ENCODE peak calls at places on chromosome 10, in six cellular contexts. J is fibroblast of the conjunctiva; B is activated naive CD8-positive, alpha-beta T cell treated with anti-CD3 and anti-CD28 coated beads, Interleukin-2, amount 50 U/mL, for 24 hours; A is B cell; R is DMS 273 treated with DMSO at 0.1 percent for 48 hours; Z is activated CD4-positive, alpha-beta T cell treated with anti-CD3 and anti-CD28 coated beads, Interleukin-2, amount 50 U/mL, for 4 hours. Q is an unnamed sample.

GRCh38 chr10:110815354-110816004 is 56.2 kb upstream of the PDCD4 start:
- DNase-seq in B (no peak), J (no peak), A (no peak), R (no peak), Z (no peak), Q (no peak)

GRCh38 chr10:11469575-11470391 is 141.7 kb downstream of the USP6NL start:
- DNase-seq in B (no peak), Z (no peak), J (no peak), R (no peak), A (no peak), Q (no peak)

GRCh38 chr10:97117372-97117771 is 68.4 kb downstream of the SLIT1 start:
- DNase-seq in J (no peak), B (peak; percentile 7), A (no peak), Z (no peak), R (no peak), Q (no peak)

GRCh38 chr10:100362570-100363496 is 15.8 kb downstream of the SCD start:
- DNase-seq in A (no peak), B (no peak), R (no peak), Z (no peak), J (no peak), Q (no peak)

GRCh38 chr10:91162495-91163268 is 57.8 kb upstream of the PCGF5 start:
- DNase-seq in R (no peak), B (peak; percentile 67), Z (peak; percentile 74), J (peak; percentile 16), A (peak; percentile 82), Q (peak; percentile 17)

GRCh38 chr10:42969147-42969546 is 107.7 kb upstream of the RET start:
- DNase-seq in Z (no peak), A (no peak), J (no peak), R (no peak), B (no peak), Q (no peak)

GRCh38 chr10:35937538-35937937 is 295.4 kb upstream of the FZD8 start:
- DNase-seq in R (no peak), Z (no peak), B (no peak), J (no peak), A (no peak), Q (no peak)

GRCh38 chr10:33274096-33274785 is 60.2 kb downstream of the NRP1 start:
- DNase-seq in R (no peak), B (no peak), Z (no peak), J (no peak), A (no peak), Q (no peak)

GRCh38 chr10:113953505-113954272 is 90.0 kb upstream of the ADRB1 start:
- DNase-seq in Z (no peak), A (no peak), J (no peak), R (no peak), B (no peak), Q (no peak)

GRCh38 chr10:110444009-110444347 is 53.7 kb upstream of the DUSP5 start:
- DNase-seq in J (no peak), B (no peak), A (no peak), R (peak; percentile 5), Z (no peak), Q (no peak)

GRCh38 chr10:1157615-1157933 is 101.4 kb downstream of the WDR37 start:
- DNase-seq in J (no peak), A (no peak), R (no peak), Z (no peak), B (no peak), Q (no peak)

GRCh38 chr10:34008641-34009040 is 674.2 kb upstream of the NRP1 start:
- DNase-seq in J (no peak), B (no peak), A (no peak), Z (no peak), R (no peak), Q (no peak)

GRCh38 chr10:68318331-68319059 is 13.4 kb upstream of the HNRNPH3 start:
- DNase-seq in A (no peak), B (no peak), Z (no peak), R (no peak), J (no peak), Q (no peak)

GRCh38 chr10:87761892-87762291 is 56.1 kb downstream of the ATAD1 start:
- DNase-seq in B (peak; percentile 40), A (no peak), R (no peak), J (peak; percentile 36), Z (peak; percentile 8), Q (no peak)

GRCh38 chr10:69800109-69800508 is 1.6 kb upstream of the COL13A1 start:
- DNase-seq in A (no peak), B (peak; percentile 24), J (peak; percentile 51), R (peak; percentile 17), Z (no peak), Q (no peak)

GRCh38 chr10:88994034-88994433 is 3.4 kb downstream of the FAS start:
- DNase-seq in Z (no peak), R (no peak), B (no peak), J (no peak), A (no peak), Q (no peak)

GRCh38 chr10:49458869-49459268 is 63.0 kb upstream of the DRGX start:
- DNase-seq in B (no peak), A (no peak), Z (no peak), J (no peak), R (no peak), Q (no peak)

Q was measured in NCI-H1930.